ENCODE peak calls at places on chromosomes 2 and 18, in ten cellular contexts. One of them, this sample, is unnamed.

GRCh38 chr2:96099861-96100798 is 16.2 kb downstream of the ADRA2B start:
- DNase-seq in brain microvascular endothelial cell: no peak
- DNase-seq in GM12864: no peak
- DNase-seq in breast epithelium: peak; percentile 35
- DNase-seq in CD4-positive, alpha-beta T cell: no peak
- DNase-seq in GM06990: no peak
- DNase-seq in upper lobe of left lung: peak; percentile 10
- DNase-seq in spleen: peak; percentile 64
- DNase-seq in AG10803: no peak
- DNase-seq in A549: no peak
- DNase-seq in this sample: no peak

GRCh38 chr2:216017365-216017764 is 4.0 kb upstream of the MREG start:
- DNase-seq in brain microvascular endothelial cell: no peak
- DNase-seq in GM12864: peak; percentile 55
- DNase-seq in breast epithelium: no peak
- DNase-seq in CD4-positive, alpha-beta T cell: no peak
- DNase-seq in GM06990: peak; percentile 54
- DNase-seq in upper lobe of left lung: peak; percentile 57
- DNase-seq in spleen: no peak
- DNase-seq in AG10803: peak; percentile 25
- DNase-seq in A549: peak; percentile 16
- DNase-seq in this sample: no peak

GRCh38 chr2:215505044-215505786 is 69.3 kb upstream of the FN1 start:
- DNase-seq in brain microvascular endothelial cell: peak; percentile 81
- DNase-seq in GM12864: no peak
- DNase-seq in breast epithelium: no peak
- DNase-seq in CD4-positive, alpha-beta T cell: no peak
- DNase-seq in GM06990: no peak
- DNase-seq in upper lobe of left lung: no peak
- DNase-seq in spleen: no peak
- DNase-seq in AG10803: peak; percentile 85
- DNase-seq in A549: peak; percentile 30
- DNase-seq in this sample: no peak

GRCh38 chr2:151325696-151326095 is 31.7 kb upstream of the TNFAIP6 start:
- DNase-seq in brain microvascular endothelial cell: no peak
- DNase-seq in GM12864: no peak
- DNase-seq in breast epithelium: no peak
- DNase-seq in CD4-positive, alpha-beta T cell: no peak
- DNase-seq in GM06990: no peak
- DNase-seq in upper lobe of left lung: no peak
- DNase-seq in spleen: no peak
- DNase-seq in AG10803: no peak
- DNase-seq in A549: no peak
- DNase-seq in this sample: no peak

GRCh38 chr18:58407649-58408407 is 221.1 kb downstream of the ALPK2 start:
- DNase-seq in brain microvascular endothelial cell: no peak
- DNase-seq in GM12864: no peak
- DNase-seq in breast epithelium: no peak
- DNase-seq in CD4-positive, alpha-beta T cell: no peak
- DNase-seq in GM06990: no peak
- DNase-seq in upper lobe of left lung: no peak
- DNase-seq in spleen: no peak
- DNase-seq in AG10803: no peak
- DNase-seq in A549: peak; percentile 66
- DNase-seq in this sample: no peak

GRCh38 chr2:63424329-63425078 is 163.8 kb downstream of the WDPCP start:
- DNase-seq in brain microvascular endothelial cell: peak; percentile 59
- DNase-seq in GM12864: peak; percentile 75
- DNase-seq in breast epithelium: no peak
- DNase-seq in CD4-positive, alpha-beta T cell: no peak
- DNase-seq in GM06990: peak; percentile 51
- DNase-seq in upper lobe of left lung: no peak
- DNase-seq in spleen: no peak
- DNase-seq in AG10803: peak; percentile 11
- DNase-seq in A549: peak; percentile 64
- DNase-seq in this sample: peak; percentile 72

GRCh38 chr2:54568876-54569298 is 112.8 kb downstream of the SPTBN1 start:
- DNase-seq in brain microvascular endothelial cell: no peak
- DNase-seq in GM12864: no peak
- DNase-seq in breast epithelium: no peak
- DNase-seq in CD4-positive, alpha-beta T cell: no peak
- DNase-seq in GM06990: peak; percentile 54
- DNase-seq in upper lobe of left lung: no peak
- DNase-seq in spleen: no peak
- DNase-seq in AG10803: no peak
- DNase-seq in A549: no peak
- DNase-seq in this sample: no peak

GRCh38 chr18:43932140-43932539 is 654.9 kb upstream of the SYT4 start:
- DNase-seq in brain microvascular endothelial cell: no peak
- DNase-seq in GM12864: no peak
- DNase-seq in breast epithelium: no peak
- DNase-seq in CD4-positive, alpha-beta T cell: no peak
- DNase-seq in GM06990: no peak
- DNase-seq in upper lobe of left lung: no peak
- DNase-seq in spleen: no peak
- DNase-seq in AG10803: no peak
- DNase-seq in A549: no peak
- DNase-seq in this sample: no peak

GRCh38 chr2:235940330-235940729 is 227.9 kb downstream of the GBX2 start:
- DNase-seq in brain microvascular endothelial cell: peak; percentile 99
- DNase-seq in GM12864: no peak
- DNase-seq in breast epithelium: peak; percentile 44
- DNase-seq in CD4-positive, alpha-beta T cell: no peak
- DNase-seq in GM06990: no peak
- DNase-seq in upper lobe of left lung: no peak
- DNase-seq in spleen: peak; percentile 58
- DNase-seq in AG10803: peak; percentile 95
- DNase-seq in A549: peak; percentile 42
- DNase-seq in this sample: no peak

GRCh38 chr2:23199115-23199918 is 185.7 kb upstream of the KLHL29 start:
- DNase-seq in brain microvascular endothelial cell: peak; percentile 18
- DNase-seq in GM12864: no peak
- DNase-seq in breast epithelium: no peak
- DNase-seq in CD4-positive, alpha-beta T cell: no peak
- DNase-seq in GM06990: no peak
- DNase-seq in upper lobe of left lung: no peak
- DNase-seq in spleen: no peak
- DNase-seq in AG10803: peak; percentile 30
- DNase-seq in A549: peak; percentile 47
- DNase-seq in this sample: no peak
- TF ChIP-seq CTCF in brain microvascular endothelial cell: peak; percentile 61
- TF ChIP-seq CTCF in GM12864: peak; percentile 81
- TF ChIP-seq CTCF in breast epithelium: no peak
- TF ChIP-seq CTCF in CD4-positive, alpha-beta T cell: peak; percentile 38
- TF ChIP-seq CTCF in GM06990: peak; percentile 85
- TF ChIP-seq CTCF in upper lobe of left lung: peak; percentile 25
- TF ChIP-seq CTCF in spleen: no peak
- TF ChIP-seq CTCF in AG10803: peak; percentile 69
- TF ChIP-seq CTCF in A549: peak; percentile 80
- TF ChIP-seq CTCF in this sample: peak; percentile 70

GRCh38 chr2:231411237-231411636 is 15.7 kb downstream of the B3GNT7 start:
- DNase-seq in brain microvascular endothelial cell: no peak
- DNase-seq in GM12864: no peak
- DNase-seq in breast epithelium: no peak
- DNase-seq in CD4-positive, alpha-beta T cell: no peak
- DNase-seq in GM06990: no peak
- DNase-seq in upper lobe of left lung: no peak
- DNase-seq in spleen: no peak
- DNase-seq in AG10803: no peak
- DNase-seq in A549: no peak
- DNase-seq in this sample: no peak

GRCh38 chr2:231411871-231412615 is 16.5 kb downstream of the B3GNT7 start:
- DNase-seq in brain microvascular endothelial cell: peak; percentile 73
- DNase-seq in GM12864: no peak
- DNase-seq in breast epithelium: peak; percentile 86
- DNase-seq in CD4-positive, alpha-beta T cell: peak; percentile 33
- DNase-seq in GM06990: peak; percentile 87
- DNase-seq in upper lobe of left lung: peak; percentile 83
- DNase-seq in spleen: peak; percentile 94
- DNase-seq in AG10803: peak; percentile 77
- DNase-seq in A549: peak; percentile 84
- DNase-seq in this sample: peak; percentile 88

GRCh38 chr2:231413456-231413855 is 17.9 kb downstream of the B3GNT7 start:
- DNase-seq in brain microvascular endothelial cell: no peak
- DNase-seq in GM12864: no peak
- DNase-seq in breast epithelium: no peak
- DNase-seq in CD4-positive, alpha-beta T cell: no peak
- DNase-seq in GM06990: no peak
- DNase-seq in upper lobe of left lung: no peak
- DNase-seq in spleen: no peak
- DNase-seq in AG10803: no peak
- DNase-seq in A549: no peak
- DNase-seq in this sample: no peak

GRCh38 chr2:231413921-231414476 is 18.5 kb downstream of the B3GNT7 start:
- DNase-seq in brain microvascular endothelial cell: no peak
- DNase-seq in GM12864: no peak
- DNase-seq in breast epithelium: no peak
- DNase-seq in CD4-positive, alpha-beta T cell: no peak
- DNase-seq in GM06990: no peak
- DNase-seq in upper lobe of left lung: no peak
- DNase-seq in spleen: no peak
- DNase-seq in AG10803: no peak
- DNase-seq in A549: no peak
- DNase-seq in this sample: no peak

GRCh38 chr2:231412616-231412963 is 17.1 kb downstream of the B3GNT7 start:
- DNase-seq in brain microvascular endothelial cell: no peak
- DNase-seq in GM12864: no peak
- DNase-seq in breast epithelium: no peak
- DNase-seq in CD4-positive, alpha-beta T cell: no peak
- DNase-seq in GM06990: no peak
- DNase-seq in upper lobe of left lung: no peak
- DNase-seq in spleen: no peak
- DNase-seq in AG10803: no peak
- DNase-seq in A549: no peak
- DNase-seq in this sample: peak; percentile 36
- TF ChIP-seq CTCF in brain microvascular endothelial cell: no peak
- TF ChIP-seq CTCF in GM12864: no peak
- TF ChIP-seq CTCF in breast epithelium: no peak
- TF ChIP-seq CTCF in CD4-positive, alpha-beta T cell: no peak
- TF ChIP-seq CTCF in GM06990: no peak
- TF ChIP-seq CTCF in upper lobe of left lung: no peak
- TF ChIP-seq CTCF in spleen: no peak
- TF ChIP-seq CTCF in AG10803: no peak
- TF ChIP-seq CTCF in A549: no peak
- TF ChIP-seq CTCF in this sample: no peak

GRCh38 chr2:120591572-120591971 is 144.1 kb upstream of the GLI2 start:
- DNase-seq in brain microvascular endothelial cell: no peak
- DNase-seq in GM12864: no peak
- DNase-seq in breast epithelium: no peak
- DNase-seq in CD4-positive, alpha-beta T cell: no peak
- DNase-seq in GM06990: no peak
- DNase-seq in upper lobe of left lung: no peak
- DNase-seq in spleen: no peak
- DNase-seq in AG10803: no peak
- DNase-seq in A549: no peak
- DNase-seq in this sample: no peak

GRCh38 chr2:120590841-120591240 is 144.8 kb upstream of the GLI2 start:
- DNase-seq in brain microvascular endothelial cell: no peak
- DNase-seq in GM12864: no peak
- DNase-seq in breast epithelium: no peak
- DNase-seq in CD4-positive, alpha-beta T cell: no peak
- DNase-seq in GM06990: no peak
- DNase-seq in upper lobe of left lung: no peak
- DNase-seq in spleen: no peak
- DNase-seq in AG10803: no peak
- DNase-seq in A549: no peak
- DNase-seq in this sample: no peak

GRCh38 chr2:120589782-120590608 is 145.7 kb upstream of the GLI2 start:
- DNase-seq in brain microvascular endothelial cell: peak; percentile 94
- DNase-seq in GM12864: no peak
- DNase-seq in breast epithelium: no peak
- DNase-seq in CD4-positive, alpha-beta T cell: no peak
- DNase-seq in GM06990: no peak
- DNase-seq in upper lobe of left lung: peak; percentile 70
- DNase-seq in spleen: no peak
- DNase-seq in AG10803: peak; percentile 97
- DNase-seq in A549: peak; percentile 50
- DNase-seq in this sample: no peak

GRCh38 chr2:120593921-120594686 is 141.6 kb upstream of the GLI2 start:
- DNase-seq in brain microvascular endothelial cell: no peak
- DNase-seq in GM12864: no peak
- DNase-seq in breast epithelium: no peak
- DNase-seq in CD4-positive, alpha-beta T cell: no peak
- DNase-seq in GM06990: no peak
- DNase-seq in upper lobe of left lung: no peak
- DNase-seq in spleen: peak; percentile 17
- DNase-seq in AG10803: no peak
- DNase-seq in A549: no peak
- DNase-seq in this sample: peak; percentile 13

DNA sequence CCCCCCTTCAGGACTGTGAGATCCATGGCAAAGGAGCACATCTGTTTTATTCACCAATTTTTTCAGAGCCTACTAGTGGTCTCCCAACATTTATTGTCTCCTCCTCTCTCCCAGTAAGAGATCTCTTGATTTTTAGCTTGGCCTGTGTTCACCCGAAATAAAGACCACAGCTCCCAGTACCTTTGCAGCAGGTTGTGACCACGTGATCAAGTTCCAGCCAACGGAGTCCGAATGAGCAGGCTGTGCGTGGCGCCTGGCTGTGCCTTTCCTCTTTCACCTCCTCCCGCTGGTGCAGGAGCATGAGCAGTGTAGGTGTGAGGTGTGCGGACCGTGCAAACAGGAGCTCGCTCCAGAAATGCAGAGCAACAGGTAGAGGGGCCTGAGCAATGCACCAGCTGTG is 143.6 kb upstream of the GLI2 start:
- DNase-seq in brain microvascular endothelial cell: no peak
- DNase-seq in GM12864: no peak
- DNase-seq in breast epithelium: no peak
- DNase-seq in CD4-positive, alpha-beta T cell: no peak
- DNase-seq in GM06990: no peak
- DNase-seq in upper lobe of left lung: no peak
- DNase-seq in spleen: no peak
- DNase-seq in AG10803: no peak
- DNase-seq in A549: no peak
- DNase-seq in this sample: no peak
- TF ChIP-seq CTCF in brain microvascular endothelial cell: no peak
- TF ChIP-seq CTCF in GM12864: no peak
- TF ChIP-seq CTCF in breast epithelium: no peak
- TF ChIP-seq CTCF in CD4-positive, alpha-beta T cell: no peak
- TF ChIP-seq CTCF in GM06990: no peak
- TF ChIP-seq CTCF in upper lobe of left lung: no peak
- TF ChIP-seq CTCF in spleen: no peak
- TF ChIP-seq CTCF in AG10803: no peak
- TF ChIP-seq CTCF in A549: no peak
- TF ChIP-seq CTCF in this sample: no peak

DNA sequence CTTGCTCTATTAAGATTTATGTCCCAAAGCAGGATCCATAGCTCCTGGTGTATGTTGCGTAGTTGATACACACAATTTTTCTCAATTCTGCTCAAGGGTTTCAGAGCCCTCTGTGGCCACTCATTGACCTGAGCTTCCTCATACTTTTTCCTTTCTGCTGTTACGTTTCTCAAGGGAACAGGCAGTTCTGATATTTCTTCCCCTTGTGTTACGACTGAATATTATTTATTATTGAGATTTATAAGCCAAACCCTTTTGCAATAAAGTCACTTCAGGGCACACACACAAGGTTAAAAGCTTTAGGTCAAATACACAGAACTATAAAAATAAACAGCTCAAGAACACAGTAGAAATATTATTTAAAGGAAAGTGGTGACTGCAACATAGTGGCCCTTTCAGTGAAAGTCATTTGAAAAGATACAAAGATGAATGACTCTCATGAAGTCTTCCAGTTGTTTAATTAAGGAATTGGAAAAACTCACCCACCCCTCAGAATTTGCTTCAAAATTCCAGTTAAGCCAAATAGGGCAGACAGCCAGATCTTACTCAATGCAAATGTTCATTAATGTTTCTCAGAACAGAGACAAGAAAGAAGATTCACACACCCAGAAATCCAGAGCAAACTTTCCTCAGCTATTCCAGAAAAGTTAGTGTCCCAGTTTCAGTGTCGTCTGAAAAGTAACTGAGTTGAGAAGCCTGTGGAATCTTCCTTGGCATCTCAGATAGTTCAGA is 179.7 kb downstream of the TRIB2 start:
- DNase-seq in brain microvascular endothelial cell: no peak
- DNase-seq in GM12864: no peak
- DNase-seq in breast epithelium: no peak
- DNase-seq in CD4-positive, alpha-beta T cell: no peak
- DNase-seq in GM06990: no peak
- DNase-seq in upper lobe of left lung: no peak
- DNase-seq in spleen: no peak
- DNase-seq in AG10803: no peak
- DNase-seq in A549: no peak
- DNase-seq in this sample: no peak
- TF ChIP-seq CTCF in brain microvascular endothelial cell: no peak
- TF ChIP-seq CTCF in GM12864: no peak
- TF ChIP-seq CTCF in breast epithelium: no peak
- TF ChIP-seq CTCF in CD4-positive, alpha-beta T cell: no peak
- TF ChIP-seq CTCF in GM06990: no peak
- TF ChIP-seq CTCF in upper lobe of left lung: no peak
- TF ChIP-seq CTCF in spleen: no peak
- TF ChIP-seq CTCF in AG10803: no peak
- TF ChIP-seq CTCF in A549: no peak
- TF ChIP-seq CTCF in this sample: no peak